ENCODE peak calls at places on chromosomes 11 and 22, in four cellular contexts. One of them, this sample, is unnamed.

GRCh38 chr22:39183991-39184585 is 31.6 kb upstream of the CBX7 start:
- DNase-seq in K562: peak; percentile 43
- DNase-seq in SK-N-SH: no peak
- DNase-seq in H1: no peak
- DNase-seq in this sample: no peak

GRCh38 chr11:70883973-70884688 is 368.2 kb downstream of the SHANK2 start:
- DNase-seq in SK-N-SH: no peak
- DNase-seq in K562: no peak
- DNase-seq in H1: no peak
- DNase-seq in this sample: no peak

GRCh38 chr11:72764503-72764902 is 12.3 kb upstream of the ARAP1 start:
- DNase-seq in K562: no peak
- DNase-seq in H1: peak; percentile 74
- DNase-seq in SK-N-SH: no peak
- DNase-seq in this sample: peak; percentile 88

GRCh38 chr11:48116843-48117242 is 99.8 kb upstream of the OR4B1 start:
- DNase-seq in K562: peak; percentile 34
- DNase-seq in H1: no peak
- DNase-seq in SK-N-SH: peak; percentile 36
- DNase-seq in this sample: peak; percentile 31

GRCh38 chr11:129960216-129961214 is 42.1 kb downstream of the PRDM10 start:
- DNase-seq in K562: no peak
- DNase-seq in H1: no peak
- DNase-seq in SK-N-SH: no peak
- DNase-seq in this sample: no peak

GRCh38 chr11:74195828-74196227 is 24.7 kb downstream of the PPME1 start:
- DNase-seq in SK-N-SH: no peak
- DNase-seq in K562: no peak
- DNase-seq in H1: no peak
- DNase-seq in this sample: no peak

GRCh38 chr22:45212992-45213751 is 27.5 kb downstream of the KIAA0930 start:
- DNase-seq in K562: no peak
- DNase-seq in H1: no peak
- DNase-seq in SK-N-SH: peak; percentile 59
- DNase-seq in this sample: no peak

GRCh38 chr11:116656011-116656410 is 116.8 kb downstream of the BUD13 start:
- DNase-seq in SK-N-SH: no peak
- DNase-seq in K562: no peak
- DNase-seq in H1: no peak
- DNase-seq in this sample: no peak

GRCh38 chr11:133157180-133157579 is 375.1 kb downstream of the OPCML start:
- DNase-seq in SK-N-SH: peak; percentile 34
- DNase-seq in H1: no peak
- DNase-seq in K562: peak; percentile 2
- DNase-seq in this sample: peak; percentile 62

GRCh38 chr22:35470903-35471321 is 69.7 kb upstream of the RASD2 start:
- DNase-seq in H1: no peak
- DNase-seq in K562: peak; percentile 10
- DNase-seq in SK-N-SH: no peak
- DNase-seq in this sample: no peak

GRCh38 chr11:112722876-112723275 is 238.3 kb upstream of the NCAM1 start:
- DNase-seq in SK-N-SH: no peak
- DNase-seq in H1: no peak
- DNase-seq in K562: no peak
- DNase-seq in this sample: no peak

GRCh38 chr22:36998620-36999351 is 20.5 kb downstream of the TST start:
- DNase-seq in K562: no peak
- DNase-seq in SK-N-SH: no peak
- DNase-seq in H1: no peak
- DNase-seq in this sample: peak; percentile 46
- TF ChIP-seq USF2 in K562: no peak
- TF ChIP-seq USF2 in SK-N-SH: no peak
- TF ChIP-seq USF2 in H1: no peak
- TF ChIP-seq USF2 in this sample: no peak

GRCh38 chr11:20155683-20156279 is 4.5 kb downstream of the DBX1 start:
- DNase-seq in K562: no peak
- DNase-seq in H1: no peak
- DNase-seq in SK-N-SH: no peak
- DNase-seq in this sample: no peak

GRCh38 chr11:20158597-20159257 is 1.5 kb downstream of the DBX1 start:
- DNase-seq in SK-N-SH: peak; percentile 33
- DNase-seq in K562: peak; percentile 57
- DNase-seq in H1: no peak
- DNase-seq in this sample: peak; percentile 81

GRCh38 chr11:20156280-20156875 is 3.9 kb downstream of the DBX1 start:
- DNase-seq in SK-N-SH: peak; percentile 24
- DNase-seq in H1: no peak
- DNase-seq in K562: peak; percentile 9
- DNase-seq in this sample: peak; percentile 81

GRCh38 chr11:20157768-20158167 is 2.5 kb downstream of the DBX1 start:
- DNase-seq in K562: no peak
- DNase-seq in H1: no peak
- DNase-seq in SK-N-SH: no peak
- DNase-seq in this sample: no peak

DNA sequence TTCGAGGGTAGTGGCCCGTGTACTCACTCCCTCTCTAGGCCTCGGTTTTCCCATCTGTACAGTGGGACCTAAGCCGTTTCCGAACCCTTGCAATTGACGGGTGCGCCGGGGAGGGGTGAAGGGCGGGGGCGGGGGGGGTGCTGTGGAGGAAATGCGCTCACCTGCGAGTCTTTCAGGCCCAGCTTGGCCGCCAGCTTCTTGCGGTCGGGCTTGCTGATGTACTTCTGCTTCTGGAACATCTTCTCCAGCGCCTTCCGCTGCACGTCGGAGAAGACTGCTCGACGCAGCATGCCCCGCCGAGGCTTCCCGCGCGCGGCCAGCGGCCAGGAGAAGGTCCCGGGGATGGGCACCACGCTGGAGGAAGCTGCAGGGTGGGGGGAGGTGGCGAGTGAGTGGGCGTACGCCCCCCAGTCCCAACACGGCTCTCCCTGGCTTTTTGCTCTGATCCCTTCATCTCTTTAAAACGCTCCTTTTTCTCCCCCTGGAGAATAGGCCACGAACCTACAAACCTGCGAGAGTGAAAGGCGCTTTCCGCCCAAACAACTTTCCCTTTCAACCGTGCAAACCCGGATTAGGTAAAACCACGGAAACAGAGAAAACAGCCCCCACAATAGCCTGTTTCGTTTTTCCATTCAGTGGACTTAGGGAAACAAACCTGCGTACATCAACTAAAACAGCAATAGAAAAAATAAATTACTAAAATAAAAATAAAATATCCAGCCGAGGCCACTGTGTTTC is 3.2 kb downstream of the DBX1 start:
- DNase-seq in K562: no peak
- DNase-seq in SK-N-SH: no peak
- DNase-seq in H1: no peak
- DNase-seq in this sample: peak; percentile 39
- TF ChIP-seq TEAD4 in K562: no peak
- TF ChIP-seq TEAD4 in SK-N-SH: no peak
- TF ChIP-seq TEAD4 in H1: no peak
- TF ChIP-seq TEAD4 in this sample: no peak

DNA sequence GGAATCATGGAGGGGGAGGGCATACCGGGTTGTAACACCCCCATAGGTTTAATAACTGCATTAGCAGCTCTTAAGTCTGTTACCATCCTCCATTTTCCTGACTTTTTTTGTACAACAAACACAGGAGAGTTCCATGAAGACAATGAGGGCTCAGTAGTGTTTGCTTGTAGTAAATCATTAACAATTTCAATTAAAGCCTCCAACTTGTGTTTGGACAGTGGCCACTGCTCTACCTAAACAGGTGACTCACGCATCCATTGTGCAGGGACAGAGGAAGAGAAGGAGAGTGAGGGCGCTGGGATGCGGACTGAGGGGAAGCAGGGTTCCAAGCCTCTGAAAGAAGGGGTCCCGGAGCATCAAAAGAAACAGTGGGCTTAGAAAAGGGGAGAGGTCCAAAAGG is 21.3 kb upstream of the MTNR1B start:
- DNase-seq in H1: no peak
- DNase-seq in SK-N-SH: no peak
- DNase-seq in K562: no peak
- DNase-seq in this sample: no peak
- TF ChIP-seq USF2 in H1: no peak
- TF ChIP-seq USF2 in SK-N-SH: no peak
- TF ChIP-seq USF2 in K562: no peak
- TF ChIP-seq USF2 in this sample: no peak

GRCh38 chr22:31244044-31244942 is 32.2 kb downstream of the LIMK2 start:
- DNase-seq in K562: peak; percentile 37
- DNase-seq in SK-N-SH: peak; percentile 31
- DNase-seq in H1: peak; percentile 59
- DNase-seq in this sample: peak; percentile 54
- TF ChIP-seq TEAD4 in K562: no peak
- TF ChIP-seq TEAD4 in SK-N-SH: peak; percentile 92
- TF ChIP-seq TEAD4 in H1: peak; percentile 59
- TF ChIP-seq TEAD4 in this sample: no peak

GRCh38 chr11:128716661-128717210 is 22.9 kb downstream of the FLI1 start:
- DNase-seq in SK-N-SH: no peak
- DNase-seq in K562: no peak
- DNase-seq in H1: no peak
- DNase-seq in this sample: no peak
- TF ChIP-seq USF2 in SK-N-SH: no peak
- TF ChIP-seq USF2 in K562: no peak
- TF ChIP-seq USF2 in H1: no peak
- TF ChIP-seq USF2 in this sample: no peak

GRCh38 chr11:487571-488021 is 19.4 kb downstream of the RNH1 start:
- DNase-seq in H1: no peak
- DNase-seq in K562: no peak
- DNase-seq in SK-N-SH: no peak
- DNase-seq in this sample: no peak
- TF ChIP-seq TEAD4 in H1: no peak
- TF ChIP-seq TEAD4 in K562: no peak
- TF ChIP-seq TEAD4 in SK-N-SH: no peak
- TF ChIP-seq TEAD4 in this sample: no peak

GRCh38 chr22:27989758-27990450 is 70.8 kb upstream of the PITPNB start:
- DNase-seq in H1: no peak
- DNase-seq in K562: no peak
- DNase-seq in SK-N-SH: no peak
- DNase-seq in this sample: no peak

GRCh38 chr22:27991586-27992293 is 72.7 kb upstream of the PITPNB start:
- DNase-seq in K562: no peak
- DNase-seq in SK-N-SH: no peak
- DNase-seq in H1: no peak
- DNase-seq in this sample: no peak

GRCh38 chr22:27992294-27993165 is 73.5 kb upstream of the PITPNB start:
- DNase-seq in K562: no peak
- DNase-seq in H1: no peak
- DNase-seq in SK-N-SH: no peak
- DNase-seq in this sample: no peak

GRCh38 chr22:27990451-27990840 is 71.4 kb upstream of the PITPNB start:
- DNase-seq in K562: no peak
- DNase-seq in H1: no peak
- DNase-seq in SK-N-SH: no peak
- DNase-seq in this sample: no peak

DNA sequence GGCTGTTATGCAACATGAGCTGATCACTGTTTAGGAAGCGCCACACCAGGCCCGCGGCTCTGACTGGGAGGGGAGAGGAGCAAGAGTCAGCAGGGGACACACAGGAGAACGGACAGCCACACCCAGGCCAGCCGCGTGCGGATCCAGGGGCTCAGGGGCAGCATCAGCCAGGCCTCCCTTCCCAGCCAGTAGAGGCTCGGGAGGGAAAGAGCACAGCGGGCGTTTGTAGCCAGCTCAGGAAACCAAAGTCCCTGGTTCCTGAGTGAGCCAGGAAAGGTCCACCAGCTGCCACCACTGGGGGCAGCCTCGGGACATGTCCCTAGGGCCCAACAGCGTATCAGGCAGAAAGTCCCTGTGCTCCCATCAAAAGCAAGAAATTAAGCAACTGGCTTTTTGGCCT is 71.8 kb upstream of the PITPNB start:
- DNase-seq in SK-N-SH: peak; percentile 72
- DNase-seq in H1: peak; percentile 61
- DNase-seq in K562: peak; percentile 65
- DNase-seq in this sample: peak; percentile 83
- TF ChIP-seq USF2 in SK-N-SH: no peak
- TF ChIP-seq USF2 in H1: no peak
- TF ChIP-seq USF2 in K562: no peak
- TF ChIP-seq USF2 in this sample: no peak

DNA sequence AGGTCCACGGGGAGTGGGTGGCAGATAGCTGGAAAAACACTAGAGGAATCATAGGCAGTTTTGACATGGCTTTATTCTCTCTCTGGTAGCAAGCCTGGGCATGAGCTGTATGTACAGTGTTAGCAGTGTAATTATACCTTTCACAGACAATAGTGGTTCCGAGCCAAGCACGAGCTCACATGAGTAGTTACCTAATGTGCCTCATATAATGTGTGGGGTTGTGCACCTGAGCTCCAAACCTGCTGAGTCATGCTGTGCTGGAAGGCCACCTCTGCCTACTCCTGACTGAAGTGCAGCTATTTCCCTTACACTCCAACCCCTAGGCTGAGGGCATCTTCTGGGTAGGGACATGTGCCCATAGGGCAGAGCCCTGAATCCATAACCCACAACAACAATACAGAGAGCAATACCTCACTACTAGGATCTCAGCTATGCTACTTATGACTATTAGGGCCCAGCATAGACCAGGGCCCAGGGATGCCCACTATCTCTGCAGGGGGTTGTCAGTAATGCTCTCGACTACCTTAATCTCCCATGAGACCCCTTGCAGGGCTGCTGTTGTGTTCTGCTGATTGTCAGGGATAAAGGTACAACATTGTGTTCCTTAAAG is 432.1 kb downstream of the DYNC2H1 start:
- DNase-seq in K562: peak; percentile 7
- DNase-seq in SK-N-SH: no peak
- DNase-seq in H1: no peak
- DNase-seq in this sample: no peak
- TF ChIP-seq TEAD4 in K562: no peak
- TF ChIP-seq TEAD4 in SK-N-SH: no peak
- TF ChIP-seq TEAD4 in H1: no peak
- TF ChIP-seq TEAD4 in this sample: no peak

This sample was measured in WTC11.